ENCODE peak calls at places on chromosome 15, in seven cellular contexts. W is uterus; P is hepatocyte; T is RWPE1; U is cardiac muscle cell; J is left ventricle myocardium inferior; V is CD8-positive, alpha-beta T cell. O is an unnamed sample.

GRCh38 chr15:82680200-82681102 is 29.2 kb downstream of the AP3B2 start:
- DNase-seq in V (peak), W (no peak), U (peak), T (peak), P (peak), J (no peak), O (no peak)

GRCh38 chr15:83837946-83838571 is 184.1 kb downstream of the ADAMTSL3 start:
- DNase-seq in J (no peak), W (no peak), T (peak), V (no peak), P (peak), U (peak), O (peak)

GRCh38 chr15:79115461-79115860 is 24.9 kb upstream of the RASGRF1 start:
- DNase-seq in P (no peak), W (no peak), U (no peak), T (no peak), J (no peak), V (no peak), O (no peak)

GRCh38 chr15:90868261-90868689 is at the start of gene FURIN:
- DNase-seq in W (no peak), V (no peak), T (no peak), P (no peak), U (no peak), J (no peak), O (no peak)

GRCh38 chr15:99956022-99956775 is 223.0 kb upstream of the LYSMD4 start:
- DNase-seq in J (no peak), W (peak), V (no peak), U (no peak), T (peak), P (no peak), O (no peak)

GRCh38 chr15:89502867-89503595 is 6.6 kb upstream of the RHCG start:
- DNase-seq in P (no peak), J (no peak), V (no peak), T (peak), W (no peak), U (no peak), O (no peak)

GRCh38 chr15:85407421-85408269 is 27.2 kb downstream of the AKAP13 start:
- DNase-seq in W (no peak), J (no peak), T (peak), U (no peak), P (peak), V (peak), O (no peak)

GRCh38 chr15:52206446-52206845 is 15.3 kb upstream of the GNB5 start:
- DNase-seq in U (no peak), T (no peak), P (no peak), V (no peak), J (no peak), W (no peak), O (no peak)

GRCh38 chr15:34018021-34018645 is 20.9 kb downstream of the AVEN start:
- DNase-seq in V (peak), P (no peak), U (no peak), W (no peak), T (no peak), J (no peak), O (no peak)

GRCh38 chr15:45121706-45122417 is 7.7 kb downstream of the DUOXA2 start:
- DNase-seq in T (peak), J (no peak), U (no peak), P (peak), W (no peak), V (no peak), O (no peak)

GRCh38 chr15:29852201-29852600 is 29.9 kb upstream of the TJP1 start:
- DNase-seq in T (no peak), U (no peak), P (no peak), W (no peak), J (no peak), V (no peak), O (no peak)

GRCh38 chr15:51727141-51727897 is 10.1 kb downstream of the LYSMD2 start:
- DNase-seq in P (no peak), J (no peak), U (no peak), W (no peak), V (no peak), T (no peak), O (no peak)

GRCh38 chr15:72227720-72228119 is 3.3 kb downstream of the PKM start:
- DNase-seq in W (no peak), V (no peak), P (no peak), J (no peak), T (no peak), U (no peak), O (no peak)

DNA sequence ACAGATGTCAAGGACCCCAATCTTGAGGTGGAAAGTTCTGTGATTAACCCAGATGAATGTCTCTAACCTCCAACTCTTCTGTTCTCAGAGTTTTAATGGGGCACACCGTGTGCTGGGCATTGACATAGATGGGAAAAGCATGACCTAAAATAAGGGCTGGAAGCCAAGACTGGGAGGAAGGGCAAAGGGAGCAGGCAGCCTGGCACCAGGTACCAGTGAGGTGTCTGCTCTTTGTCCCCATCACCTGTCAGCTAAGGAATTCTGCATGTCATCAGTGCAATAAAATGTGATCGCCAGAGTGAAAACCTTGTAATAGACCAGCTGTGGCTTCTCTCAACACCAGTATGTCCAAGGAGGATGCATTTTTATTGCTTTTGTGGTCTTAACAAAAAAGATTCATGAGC is 143.5 kb upstream of the TPM1 start:
- DNase-seq in W (peak), P (peak), U (peak), T (no peak), J (no peak), V (no peak), O (no peak)
- H3K27ac ChIP-seq in W (peak), P (no peak), U (peak), T (peak), J (peak), V (no peak), O (no peak)

DNA sequence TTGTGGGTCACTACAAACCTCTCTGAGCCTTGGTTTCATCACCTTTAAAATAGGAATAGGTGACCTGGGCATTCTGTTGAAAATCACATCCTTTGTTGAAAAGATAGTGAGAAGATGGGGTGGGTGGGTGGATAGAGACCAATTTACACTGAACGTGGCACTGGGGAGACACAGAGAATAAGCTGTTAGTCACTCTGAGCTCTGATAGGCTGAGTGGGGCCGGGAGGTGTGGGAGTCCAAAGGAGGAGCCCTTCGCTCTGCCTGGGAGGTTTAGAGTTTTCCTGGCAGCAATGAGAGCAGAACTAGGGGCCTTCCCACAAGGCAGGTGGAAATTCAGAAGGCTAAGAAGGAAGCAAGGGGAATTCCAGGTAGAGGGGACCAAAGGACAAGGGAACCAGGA is 272.6 kb downstream of the RPLP1 start:
- DNase-seq in T (no peak), V (no peak), W (no peak), J (no peak), U (no peak), P (no peak), O (no peak)
- H3K27ac ChIP-seq in T (no peak), V (no peak), W (no peak), J (no peak), U (no peak), P (no peak), O (no peak)

DNA sequence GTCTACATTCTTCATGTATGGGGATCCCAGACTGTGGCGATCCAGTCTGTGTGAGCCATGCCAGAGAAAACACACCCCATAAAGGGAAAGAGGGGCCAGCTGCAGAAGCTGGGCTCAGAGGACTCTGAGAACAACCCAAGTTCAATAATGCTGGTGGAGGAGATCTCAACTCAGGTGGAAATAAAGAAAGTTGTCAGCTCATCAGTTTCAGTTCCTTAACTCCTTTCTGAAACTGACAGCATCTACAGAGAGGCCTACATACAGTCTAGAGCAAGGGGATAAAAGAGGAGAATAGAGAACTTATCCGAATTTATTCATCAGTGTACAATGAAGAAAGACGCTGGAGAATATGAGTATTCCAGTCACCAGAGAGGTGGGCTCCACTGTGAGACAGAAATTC is 77.0 kb downstream of the NTRK3 start:
- DNase-seq in J (no peak), V (no peak), U (no peak), W (no peak), T (no peak), P (no peak), O (no peak)
- H3K27ac ChIP-seq in J (no peak), V (no peak), U (no peak), W (no peak), T (no peak), P (no peak), O (no peak)

GRCh38 chr15:69526086-69526485 is 73.5 kb downstream of the RPLP1 start:
- DNase-seq in W (no peak), T (no peak), P (no peak), V (no peak), J (peak), U (no peak), O (no peak)

GRCh38 chr15:69524850-69525249 is 72.2 kb downstream of the RPLP1 start:
- DNase-seq in V (no peak), T (no peak), J (peak), W (no peak), P (no peak), U (no peak), O (no peak)

GRCh38 chr15:69524296-69524695 is 71.7 kb downstream of the RPLP1 start:
- DNase-seq in W (no peak), U (no peak), T (no peak), P (peak), J (no peak), V (no peak), O (no peak)

GRCh38 chr15:69526696-69527095 is 74.1 kb downstream of the RPLP1 start:
- DNase-seq in J (no peak), W (no peak), P (no peak), U (no peak), T (no peak), V (no peak), O (no peak)

DNA sequence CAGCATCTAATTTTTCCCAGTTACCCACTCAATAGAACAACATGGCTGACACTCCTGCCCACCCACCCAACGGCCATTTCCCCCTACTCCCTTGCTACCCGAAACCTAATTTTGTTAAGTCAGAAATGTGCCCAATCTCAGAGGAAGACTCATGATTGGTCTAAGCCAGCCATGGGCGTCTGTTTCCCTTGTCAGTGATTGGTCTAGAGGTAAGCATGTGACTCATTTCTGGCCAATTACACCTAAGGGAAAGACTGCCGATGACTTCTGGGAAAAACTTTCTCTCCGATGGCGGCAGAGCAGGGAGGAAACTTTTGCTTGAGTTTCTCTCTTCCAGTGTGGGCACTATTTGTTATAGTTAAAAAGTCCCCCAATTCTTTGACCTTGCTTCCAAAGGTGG is 72.9 kb downstream of the RPLP1 start:
- DNase-seq in U (no peak), P (no peak), J (no peak), T (no peak), W (no peak), V (no peak), O (no peak)
- H3K27ac ChIP-seq in U (no peak), P (no peak), J (peak), T (no peak), W (no peak), V (no peak), O (no peak)

GRCh38 chr15:48003447-48003846 is 117.3 kb upstream of the SLC24A5 start:
- DNase-seq in U (no peak), V (no peak), P (no peak), J (no peak), T (no peak), W (no peak), O (no peak)
- H3K27ac ChIP-seq in U (no peak), V (no peak), P (no peak), J (no peak), T (no peak), W (no peak), O (no peak)

GRCh38 chr15:93089855-93090305 is 869 bp upstream of the RGMA start:
- DNase-seq in J (peak), W (no peak), V (no peak), T (no peak), P (no peak), U (peak), O (no peak)
- H3K27ac ChIP-seq in J (peak), W (peak), V (no peak), T (no peak), P (no peak), U (no peak), O (no peak)

GRCh38 chr15:62389887-62390792 is 225.1 kb upstream of the C2CD4B start:
- DNase-seq in V (peak), P (peak), J (peak), T (peak), U (peak), W (peak), O (peak)
- H3K27ac ChIP-seq in V (peak), P (peak), J (peak), T (peak), U (peak), W (peak), O (peak)

DNA sequence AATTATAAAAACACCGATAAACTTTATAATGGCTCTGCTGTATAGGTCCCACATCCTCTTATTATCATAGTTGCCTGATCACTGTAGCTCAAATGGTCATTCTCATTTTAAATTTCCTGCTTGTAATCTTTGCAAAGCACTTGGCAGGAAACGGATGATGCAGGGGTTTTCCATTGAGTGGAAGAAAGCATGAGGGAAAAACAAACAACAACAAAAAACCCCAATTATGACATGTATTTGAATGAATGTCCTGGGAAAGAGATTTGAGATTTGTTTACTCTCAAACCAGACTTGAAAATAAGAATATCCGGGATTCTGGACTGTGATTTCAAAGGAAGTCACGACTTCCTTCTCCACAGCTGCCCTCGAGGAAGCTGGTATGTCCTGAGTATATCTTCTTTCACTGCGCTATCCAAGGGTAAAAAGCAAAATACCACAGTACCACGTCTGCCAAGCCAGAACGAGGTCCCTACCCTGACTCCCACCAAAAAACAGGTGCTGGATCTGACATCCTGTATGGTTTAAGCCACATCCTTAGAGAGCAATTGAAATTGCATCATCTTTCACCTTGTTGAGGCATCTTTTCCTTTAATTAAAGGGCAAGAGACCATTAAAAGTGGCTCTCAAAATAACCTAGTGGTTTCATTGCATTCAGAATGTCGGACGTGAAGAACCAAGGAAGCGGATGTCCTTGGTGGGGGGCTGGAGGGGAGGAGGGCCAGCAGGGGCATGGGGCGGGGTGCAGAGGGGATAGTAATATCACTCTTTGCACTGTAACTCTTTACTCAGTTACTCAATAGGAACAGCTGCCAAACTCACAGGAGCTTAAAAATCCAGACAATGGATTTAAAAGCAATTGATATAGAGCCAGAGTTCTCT is 13.5 kb upstream of the TIPIN start:
- DNase-seq in U (no peak), T (peak), J (no peak), P (no peak), V (no peak), W (no peak), O (no peak)
- H3K27ac ChIP-seq in U (no peak), T (peak), J (peak), P (no peak), V (no peak), W (peak), O (no peak)